ENCODE peak calls at places on chromosomes 12 and 14, in five cellular contexts. N is K562, Y is HCT116, L is SK-N-SH, F is HepG2. U is an unnamed sample.

GRCh38 chr12:100926669-100927248 is 132.2 kb downstream of the ANO4 start:
- DNase-seq in L (no peak), Y (peak), F (peak), N (no peak), U (peak)

GRCh38 chr14:34971381-34971780 is 11.4 kb upstream of the SRP54 start:
- DNase-seq in F (no peak), L (no peak), N (no peak), Y (no peak), U (no peak)

GRCh38 chr12:20367731-20368652 is at the start of gene PDE3A:
- DNase-seq in F (no peak), Y (peak), L (peak), N (no peak), U (peak)

GRCh38 chr12:77131977-77132490 is 66.7 kb upstream of the E2F7 start:
- DNase-seq in L (no peak), N (no peak), Y (no peak), F (no peak), U (no peak)

GRCh38 chr12:65278576-65279386 is at the start of gene MSRB3:
- DNase-seq in N (peak), F (peak), Y (peak), L (peak), U (peak)

GRCh38 chr14:74599946-74600345 is 12.1 kb downstream of the LTBP2 start:
- DNase-seq in L (no peak), Y (no peak), N (no peak), F (no peak), U (no peak)

GRCh38 chr12:54564768-54565167 is 15.4 kb downstream of the PDE1B start:
- DNase-seq in N (no peak), F (no peak), L (no peak), Y (no peak), U (no peak)

GRCh38 chr12:118098911-118099671 is 4.7 kb downstream of the VSIG10 start:
- DNase-seq in N (no peak), F (no peak), Y (no peak), L (no peak), U (no peak)

GRCh38 chr14:103880986-103881926 is 33.9 kb upstream of the PPP1R13B start:
- DNase-seq in L (peak), N (no peak), F (peak), Y (no peak), U (no peak)

GRCh38 chr12:81294325-81295190 is 216.7 kb downstream of the ACSS3 start:
- DNase-seq in F (no peak), L (no peak), Y (no peak), N (no peak), U (no peak)

GRCh38 chr12:125773033-125773432 is 707.8 kb downstream of the AACS start:
- DNase-seq in L (peak), N (peak), F (peak), Y (peak), U (peak)

GRCh38 chr12:75455839-75456238 is 24.7 kb upstream of the GLIPR1 start:
- DNase-seq in F (no peak), L (no peak), Y (no peak), N (no peak), U (no peak)

GRCh38 chr14:25111061-25111601 is 61.2 kb upstream of the STXBP6 start:
- DNase-seq in F (peak), N (no peak), Y (no peak), L (no peak), U (peak)

GRCh38 chr14:85578925-85579324 is 49.0 kb downstream of the FLRT2 start:
- DNase-seq in F (no peak), N (no peak), L (no peak), Y (no peak), U (no peak)

GRCh38 chr12:128381961-128382360 is 115.0 kb downstream of the TMEM132C start:
- DNase-seq in N (no peak), L (no peak), Y (no peak), F (no peak), U (no peak)

GRCh38 chr12:67426067-67426466 is 156.9 kb downstream of the CAND1 start:
- DNase-seq in Y (no peak), L (no peak), F (no peak), N (no peak), U (no peak)

GRCh38 chr12:96906849-96907664 is at the start of gene NEDD1:
- DNase-seq in Y (peak), L (peak), F (peak), N (peak), U (peak)

GRCh38 chr12:753401-754237 is 1.2 kb downstream of the WNK1 start:
- DNase-seq in Y (no peak), F (no peak), N (peak), L (peak), U (no peak)

GRCh38 chr12:108821407-108822397 is 35.7 kb downstream of the SSH1 start:
- DNase-seq in F (no peak), N (no peak), L (no peak), Y (no peak), U (no peak)

GRCh38 chr12:46933947-46934346 is 108.2 kb upstream of the SLC38A4 start:
- DNase-seq in F (peak), N (no peak), L (no peak), Y (no peak), U (peak)

GRCh38 chr12:78156751-78157150 is 326.1 kb downstream of the NAV3 start:
- DNase-seq in Y (no peak), L (no peak), F (no peak), N (no peak), U (no peak)

GRCh38 chr14:90545966-90546751 is 149.3 kb downstream of the CALM1 start:
- DNase-seq in Y (no peak), L (peak), N (no peak), F (no peak), U (no peak)

GRCh38 chr12:13610280-13610679 is 371.1 kb downstream of the GRIN2B start:
- DNase-seq in N (no peak), L (no peak), Y (no peak), F (no peak), U (no peak)

GRCh38 chr12:42483534-42483857 is 106.0 kb downstream of the PRICKLE1 start:
- DNase-seq in N (peak), Y (no peak), L (peak), F (no peak), U (no peak)

GRCh38 chr12:15963271-15963670 is 52.1 kb downstream of the DERA start:
- DNase-seq in F (no peak), Y (no peak), L (no peak), N (no peak), U (no peak)

GRCh38 chr14:62138593-62138992 is 376.4 kb downstream of the SNAPC1 start:
- DNase-seq in L (no peak), N (no peak), F (no peak), Y (no peak), U (no peak)

GRCh38 chr14:56874375-56874774 is 64.1 kb upstream of the OTX2 start:
- DNase-seq in F (peak), Y (peak), N (no peak), L (no peak), U (peak)

GRCh38 chr12:100554608-100555077 is 18.8 kb upstream of the GAS2L3 start:
- DNase-seq in N (peak), F (peak), Y (peak), L (peak), U (peak)

GRCh38 chr12:82357340-82357739 is 847 bp downstream of the CCDC59 start:
- DNase-seq in F (no peak), N (no peak), L (no peak), Y (no peak), U (no peak)

GRCh38 chr12:95653761-95654546 is 102.7 kb upstream of the USP44 start:
- DNase-seq in Y (peak), L (no peak), F (peak), N (no peak), U (no peak)

GRCh38 chr12:104073699-104074098 is 9.4 kb downstream of the HCFC2 start:
- DNase-seq in Y (no peak), N (no peak), F (no peak), L (no peak), U (no peak)

GRCh38 chr14:34075095-34075744 is 124.3 kb upstream of the EGLN3 start:
- DNase-seq in Y (no peak), L (no peak), N (no peak), F (no peak), U (no peak)

GRCh38 chr12:106256524-106256923 is 8.7 kb upstream of the CKAP4 start:
- DNase-seq in Y (no peak), L (no peak), N (no peak), F (no peak), U (no peak)

GRCh38 chr12:92426346-92426745 is 276.4 kb upstream of the PLEKHG7 start:
- DNase-seq in F (no peak), Y (no peak), L (no peak), N (no peak), U (no peak)

GRCh38 chr12:15208140-15208539 is 13.1 kb downstream of the RERG start:
- DNase-seq in Y (no peak), L (no peak), N (no peak), F (no peak), U (no peak)

GRCh38 chr14:32661216-32661615 is 277.5 kb upstream of the NPAS3 start:
- DNase-seq in F (no peak), L (no peak), Y (no peak), N (no peak), U (no peak)

GRCh38 chr14:38065101-38065762 is 142.5 kb upstream of the SSTR1 start:
- DNase-seq in F (no peak), L (no peak), Y (no peak), N (no peak), U (no peak)

GRCh38 chr14:68663385-68664076 is 129.3 kb downstream of the ZFP36L1 start:
- DNase-seq in F (no peak), L (no peak), N (no peak), Y (no peak), U (no peak)
- TF ChIP-seq JUND in F (no peak), L (no peak), N (no peak), Y (no peak), U (no peak)

GRCh38 chr14:101499080-101499479 is 62.2 kb upstream of the DIO3 start:
- DNase-seq in L (no peak), N (no peak), Y (no peak), F (no peak), U (no peak)
- TF ChIP-seq JUND in L (no peak), N (no peak), Y (no peak), F (no peak), U (no peak)

GRCh38 chr12:85002778-85003296 is 33.2 kb downstream of the TSPAN19 start:
- DNase-seq in L (no peak), N (no peak), F (no peak), Y (no peak), U (no peak)

GRCh38 chr12:85005615-85006014 is 30.5 kb downstream of the TSPAN19 start:
- DNase-seq in L (no peak), Y (no peak), N (no peak), F (no peak), U (no peak)

GRCh38 chr12:85004199-85004598 is 31.9 kb downstream of the TSPAN19 start:
- DNase-seq in Y (no peak), N (no peak), L (no peak), F (no peak), U (no peak)

GRCh38 chr12:84996759-84997158 is 39.3 kb downstream of the TSPAN19 start:
- DNase-seq in Y (no peak), N (no peak), L (no peak), F (no peak), U (no peak)

GRCh38 chr12:85000766-85001165 is 35.3 kb downstream of the TSPAN19 start:
- DNase-seq in N (no peak), L (no peak), Y (no peak), F (no peak), U (no peak)
- TF ChIP-seq JUND in N (no peak), L (no peak), Y (no peak), F (no peak), U (no peak)

GRCh38 chr12:90951418-90952110 is 3.4 kb downstream of the CCER1 start:
- DNase-seq in Y (no peak), N (no peak), L (no peak), F (no peak), U (no peak)
- TF ChIP-seq JUND in Y (no peak), N (no peak), L (no peak), F (no peak), U (no peak)

DNA sequence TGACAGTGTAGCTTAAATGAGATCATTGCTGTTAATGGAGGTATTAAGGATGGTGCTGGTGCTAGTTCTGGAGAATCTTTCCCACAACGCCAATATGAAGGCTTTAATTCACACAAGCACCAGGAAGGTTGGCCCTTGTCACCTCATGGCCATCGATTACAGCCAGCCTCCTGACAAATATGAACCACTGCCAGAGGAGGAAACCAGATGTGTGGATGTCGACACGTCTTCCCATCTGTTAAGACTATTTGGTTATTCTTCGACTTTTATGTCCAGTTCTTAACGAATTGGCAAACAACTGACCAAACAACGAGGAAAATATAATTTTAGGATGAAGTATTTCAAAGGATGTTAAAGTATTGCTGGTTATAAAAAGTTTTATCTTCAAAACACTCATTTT is 79.5 kb downstream of the PIK3C2G start:
- DNase-seq in L (no peak), Y (no peak), F (no peak), N (no peak), U (no peak)
- TF ChIP-seq JUND in L (no peak), Y (no peak), F (no peak), N (no peak), U (no peak)